ENCODE peak calls at places on chromosome 5, in ten cellular contexts. F is activated naive CD4-positive, alpha-beta T cell treated with anti-CD3 and anti-CD28 coated beads for 36 hours; H is AG08395; K is iris pigment epithelial cell; V is 8988T; D is activated CD8-positive, alpha-beta memory T cell treated with anti-CD3 and anti-CD28 coated beads for 1 hour; N is stimulated activated CD8-positive, alpha-beta memory T cell treated with anti-CD3 and anti-CD28 coated beads, Interleukin-15, amount 100 ng/mL, for 24 hours; B is fibroblast of pulmonary artery; O is astrocyte of the cerebellum; L is posterior vena cava. E is an unnamed sample.

GRCh38 chr5:93294184-93294583 is 286.8 kb downstream of the NR2F1-AS1 start:
- DNase-seq in L (no peak), V (no peak), B (peak; percentile 31), D (no peak), O (no peak), H (peak; percentile 52), F (no peak), K (peak; percentile 76), N (no peak), E (no peak)

GRCh38 chr5:94707359-94707758 is 88.9 kb downstream of the SLF1 start:
- DNase-seq in N (no peak), H (no peak), F (no peak), V (no peak), O (no peak), K (peak; percentile 23), L (no peak), B (no peak), D (no peak), E (no peak)

GRCh38 chr5:52800394-52801213 is 12.9 kb downstream of the ITGA1 start:
- DNase-seq in N (peak; percentile 13), D (no peak), F (peak; percentile 73), O (no peak), B (peak; percentile 64), L (peak; percentile 85), H (peak; percentile 51), V (no peak), K (peak; percentile 88), E (peak; percentile 65)

GRCh38 chr5:127830157-127830556 is 127.0 kb downstream of the CCDC192 start:
- DNase-seq in K (no peak), V (no peak), B (peak; percentile 62), D (no peak), L (no peak), H (no peak), F (no peak), O (no peak), N (no peak), E (peak; percentile 63)

GRCh38 chr5:133896446-133896845 is 72.0 kb downstream of the C5orf15 start:
- DNase-seq in L (no peak), K (no peak), H (no peak), D (no peak), O (no peak), F (no peak), N (no peak), B (no peak), V (no peak), E (no peak)

GRCh38 chr5:54845567-54845941 is 139.8 kb downstream of the ESM1 start:
- DNase-seq in B (peak; percentile 56), V (no peak), H (peak; percentile 56), K (peak; percentile 84), F (no peak), O (no peak), D (no peak), L (no peak), N (no peak), E (peak; percentile 47)

GRCh38 chr5:121640298-121640697 is 211.4 kb upstream of the FTMT start:
- DNase-seq in K (no peak), O (no peak), F (no peak), H (no peak), B (no peak), V (no peak), L (no peak), N (no peak), D (no peak), E (no peak)

GRCh38 chr5:31161772-31162171 is 31.7 kb upstream of the CDH6 start:
- DNase-seq in N (no peak), H (no peak), D (no peak), F (no peak), L (no peak), B (no peak), O (no peak), V (no peak), K (peak; percentile 21), E (no peak)

E was measured in cardiac fibroblast.